ENCODE peak calls at places on chromosomes 6 and 20, in eight cellular contexts. E is NCI-H1417, G is ELR, J is COR-L47, V is A172, W is DMS53, H is amniotic stem cell, N is fibroblast of mammary gland. S is an unnamed sample.

GRCh38 chr20:58010186-58010585 is 218.3 kb downstream of the ANKRD60 start:
- DNase-seq in J (no peak), V (no peak), G (no peak), W (no peak), E (no peak), H (no peak), N (no peak), S (no peak)

GRCh38 chr6:53691667-53692133 is 26.1 kb upstream of the KLHL31 start:
- DNase-seq in W (no peak), N (no peak), H (no peak), V (no peak), G (no peak), J (no peak), E (no peak), S (no peak)

GRCh38 chr6:46781478-46782378 is 11.5 kb upstream of the MEP1A start:
- DNase-seq in J (peak), H (peak), W (peak), V (peak), N (peak), G (peak), E (peak), S (peak)

GRCh38 chr6:40796280-40797223 is 209.4 kb upstream of the LRFN2 start:
- DNase-seq in V (no peak), N (peak), J (no peak), W (no peak), G (peak), H (no peak), E (no peak), S (no peak)

GRCh38 chr6:43978473-43979360 is 148.5 kb downstream of the MRPL14 start:
- DNase-seq in G (peak), V (no peak), W (no peak), H (no peak), E (no peak), J (no peak), N (peak), S (no peak)

GRCh38 chr20:46215913-46216707 is 92.2 kb downstream of the CDH22 start:
- DNase-seq in H (no peak), E (no peak), J (no peak), G (peak), N (no peak), W (no peak), V (peak), S (peak)

GRCh38 chr6:44674226-44675155 is 287.0 kb downstream of the CDC5L start:
- DNase-seq in W (peak), H (no peak), E (no peak), J (no peak), V (no peak), N (no peak), G (no peak), S (peak)

GRCh38 chr20:31910071-31910803 is 39.8 kb downstream of the TTLL9 start:
- DNase-seq in H (no peak), J (no peak), W (no peak), E (no peak), N (no peak), G (no peak), V (no peak), S (no peak)

GRCh38 chr6:111667921-111668320 is 62.2 kb upstream of the TRAF3IP2 start:
- DNase-seq in H (no peak), W (no peak), V (no peak), E (peak), N (no peak), J (no peak), G (no peak), S (no peak)

S was measured in trophoblast cell.